ENCODE peak calls at places on chromosomes 13 and 19, in six cellular contexts. F is sigmoid colon, A is breast epithelium, K is caudate nucleus, D is uterus, J is stomach. Y is an unnamed sample.

GRCh38 chr19:18941628-18942354 is 774 bp upstream of the HOMER3 start:
- DNase-seq in F (no peak), A (no peak), K (no peak), D (no peak), J (no peak), Y (no peak)

GRCh38 chr13:66748712-66749111 is 481.4 kb downstream of the PCDH9 start:
- DNase-seq in F (no peak), A (no peak), K (no peak), D (no peak), J (no peak), Y (no peak)

GRCh38 chr13:99265823-99266426 is 7.7 kb upstream of the GPR18 start:
- DNase-seq in F (no peak), A (no peak), K (no peak), D (no peak), J (no peak), Y (no peak)

GRCh38 chr13:110444226-110444653 is 117.3 kb downstream of the RAB20 start:
- DNase-seq in F (peak; percentile 83), A (no peak), K (no peak), D (peak; percentile 36), J (no peak), Y (no peak)

GRCh38 chr19:14300281-14300680 is 81.0 kb upstream of the ADGRE5 start:
- DNase-seq in F (no peak), A (no peak), K (no peak), D (no peak), J (no peak), Y (no peak)

GRCh38 chr19:11642902-11643301 is 45.6 kb downstream of the ZNF627 start:
- DNase-seq in F (no peak), A (no peak), K (no peak), D (no peak), J (no peak), Y (no peak)

GRCh38 chr19:15035795-15036311 is 13.4 kb upstream of the CASP14 start:
- DNase-seq in F (no peak), A (no peak), K (no peak), D (no peak), J (no peak), Y (no peak)

GRCh38 chr19:28869459-28869858 is 343.5 kb downstream of the UQCRFS1 start:
- DNase-seq in F (no peak), A (no peak), K (no peak), D (no peak), J (no peak), Y (no peak)

GRCh38 chr13:102597029-102598015 is 536 bp downstream of the TPP2 start:
- DNase-seq in F (peak; percentile 68), A (no peak), K (peak; percentile 65), D (peak; percentile 32), J (no peak), Y (no peak)

GRCh38 chr19:35013820-35014754 is 14.0 kb downstream of the GRAMD1A start:
- DNase-seq in F (peak; percentile 64), A (no peak), K (no peak), D (no peak), J (no peak), Y (no peak)

GRCh38 chr19:48506138-48506733 is 5.4 kb downstream of the LMTK3 start:
- DNase-seq in F (no peak), A (no peak), K (no peak), D (no peak), J (no peak), Y (no peak)

GRCh38 chr19:16017138-16017490 is 59.2 kb upstream of the TPM4 start:
- DNase-seq in F (no peak), A (no peak), K (no peak), D (no peak), J (peak; percentile 17), Y (no peak)

GRCh38 chr19:28208745-28209144 is 1004.2 kb downstream of the UQCRFS1 start:
- DNase-seq in F (no peak), A (no peak), K (no peak), D (no peak), J (no peak), Y (no peak)

GRCh38 chr13:95660981-95661581 is 15.9 kb upstream of the DNAJC3 start:
- DNase-seq in F (no peak), A (no peak), K (no peak), D (no peak), J (no peak), Y (no peak)

GRCh38 chr19:35446194-35446593 is 1.9 kb upstream of the FFAR2 start:
- DNase-seq in F (no peak), A (no peak), K (no peak), D (no peak), J (no peak), Y (no peak)

GRCh38 chr19:33375760-33376159 is 2.3 kb downstream of the CEBPG start:
- DNase-seq in F (no peak), A (no peak), K (no peak), D (peak; percentile 61), J (no peak), Y (no peak)

GRCh38 chr19:45881909-45882528 is 3.9 kb downstream of the IRF2BP1 start:
- DNase-seq in F (no peak), A (no peak), K (no peak), D (no peak), J (peak; percentile 81), Y (no peak)

GRCh38 chr13:88107486-88108044 is 436.4 kb downstream of the SLITRK5 start:
- DNase-seq in F (no peak), A (no peak), K (no peak), D (no peak), J (no peak), Y (no peak)

GRCh38 chr19:13621413-13621812 is 115.1 kb upstream of the CACNA1A start:
- DNase-seq in F (no peak), A (peak; percentile 48), K (peak; percentile 11), D (no peak), J (no peak), Y (no peak)

GRCh38 chr13:49210669-49211068 is 9.5 kb upstream of the MLNR start:
- DNase-seq in F (no peak), A (no peak), K (no peak), D (no peak), J (no peak), Y (no peak)

GRCh38 chr19:6564393-6564792 is 26.6 kb downstream of the CD70 start:
- DNase-seq in F (no peak), A (no peak), K (no peak), D (no peak), J (no peak), Y (no peak)

GRCh38 chr13:20882206-20882605 is 20.3 kb downstream of the XPO4 start:
- DNase-seq in F (no peak), A (no peak), K (no peak), D (no peak), J (no peak), Y (no peak)

DNA sequence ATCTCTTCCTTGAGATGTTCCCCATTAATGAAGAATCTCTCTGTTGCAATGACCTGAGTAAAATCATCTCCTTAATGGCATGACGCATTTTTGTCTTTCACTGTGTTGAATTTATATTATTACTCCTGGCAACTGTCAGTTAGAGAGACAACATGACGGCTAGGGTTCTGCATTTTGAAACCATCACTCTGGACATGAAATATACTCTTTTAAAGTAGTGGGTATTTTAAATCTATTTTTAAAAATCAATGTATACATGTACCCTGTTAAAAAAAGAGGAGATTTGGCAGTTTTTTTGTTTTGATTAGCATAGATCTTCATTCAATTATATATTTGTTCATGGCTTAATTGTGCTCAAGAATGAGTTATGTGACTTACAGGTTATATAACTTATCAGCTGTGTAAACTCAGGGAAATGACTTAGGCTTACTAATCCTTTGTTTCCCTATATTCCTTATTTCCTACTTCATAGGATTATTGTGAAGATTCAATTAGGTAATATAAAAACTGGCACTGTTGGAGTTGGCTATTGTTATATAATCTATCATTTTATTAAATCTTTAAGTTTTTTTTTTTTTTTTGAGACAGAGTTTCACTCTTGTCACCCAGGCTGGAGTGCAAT is 632.0 kb upstream of the SPRY2 start:
- DNase-seq in F (no peak), A (no peak), K (no peak), D (no peak), J (no peak), Y (no peak)
- H3K27ac ChIP-seq in F (no peak overlapping the region), A (no peak overlapping the region), K (no peak overlapping the region), D (no peak overlapping the region), J (no peak overlapping the region), Y (no peak overlapping the region)

GRCh38 chr19:58477871-58478270 is 1.7 kb downstream of the ZNF446 start:
- DNase-seq in F (no peak), A (no peak), K (no peak), D (no peak), J (no peak), Y (no peak)

GRCh38 chr19:58475714-58476497 is at the start of gene ZNF446:
- DNase-seq in F (peak; percentile 99), A (peak; percentile 95), K (peak; percentile 97), D (peak; percentile 96), J (peak; percentile 97), Y (peak; percentile 98)

GRCh38 chr19:58474997-58475713 is 997 bp upstream of the ZNF446 start:
- DNase-seq in F (no peak), A (no peak), K (no peak), D (no peak), J (no peak), Y (no peak)

GRCh38 chr19:58476498-58477015 is 405 bp downstream of the ZNF446 start:
- DNase-seq in F (no peak), A (no peak), K (no peak), D (no peak), J (no peak), Y (no peak)

DNA sequence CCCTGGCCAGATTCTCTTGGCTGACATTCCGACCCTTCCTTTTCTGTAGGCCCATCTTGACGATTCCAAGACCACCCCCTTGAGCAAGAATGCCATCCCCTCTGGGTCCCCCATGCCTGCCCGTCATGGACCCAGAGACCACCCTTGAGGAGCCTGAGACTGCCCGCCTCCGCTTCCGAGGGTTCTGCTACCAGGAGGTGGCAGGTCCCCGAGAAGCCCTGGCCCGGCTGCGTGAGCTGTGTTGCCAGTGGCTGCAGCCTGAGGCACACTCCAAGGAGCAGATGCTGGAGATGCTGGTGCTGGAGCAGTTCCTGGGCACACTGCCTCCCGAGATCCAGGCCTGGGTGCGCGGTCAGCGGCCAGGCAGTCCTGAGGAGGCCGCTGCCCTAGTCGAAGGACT is 978 bp downstream of the ZNF446 start:
- DNase-seq in F (no peak), A (no peak), K (no peak), D (no peak), J (no peak), Y (no peak)
- H3K27ac ChIP-seq in F (peak overlapping the region; percentile 91), A (peak overlapping the region; percentile 97), K (peak overlapping the region; percentile 95), D (peak overlapping the region; percentile 84), J (peak overlapping the region; percentile 87), Y (no peak overlapping the region)

DNA sequence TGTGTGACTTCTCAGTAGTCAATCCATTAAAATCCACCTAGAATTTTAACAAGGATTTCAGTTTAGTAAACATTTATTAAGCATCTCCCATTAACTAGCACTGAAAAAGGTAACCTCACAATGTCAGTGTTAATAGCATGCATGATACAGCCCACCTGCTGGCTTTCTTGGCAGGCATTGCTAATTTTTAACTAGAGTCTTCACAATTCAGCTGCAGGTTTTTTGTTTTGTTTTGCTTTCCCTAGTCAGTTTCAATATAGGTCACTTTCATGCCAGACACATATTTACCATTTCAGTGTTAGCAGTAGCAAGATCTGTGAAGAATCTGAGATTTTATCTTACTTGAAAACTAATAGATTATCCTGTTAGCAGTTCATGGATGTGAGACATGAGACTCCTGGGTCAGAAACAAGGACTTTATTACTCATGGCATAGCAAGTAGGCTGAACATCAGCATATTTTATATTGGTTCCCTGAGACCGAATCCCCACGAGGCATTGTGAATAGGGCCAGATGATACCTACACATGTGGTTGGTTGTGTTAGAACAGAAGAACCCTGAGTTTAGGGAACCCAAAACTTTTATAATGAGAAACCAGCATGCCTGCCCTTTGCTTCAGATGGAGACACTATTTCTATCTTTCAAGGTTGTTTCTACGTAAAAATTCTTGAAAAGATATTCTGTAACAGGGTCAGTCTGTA is 198.0 kb upstream of the HTR2A start:
- DNase-seq in F (no peak), A (no peak), K (no peak), D (no peak), J (no peak), Y (no peak)
- H3K27ac ChIP-seq in F (no peak overlapping the region), A (no peak overlapping the region), K (no peak overlapping the region), D (no peak overlapping the region), J (no peak overlapping the region), Y (no peak overlapping the region)

GRCh38 chr13:32174366-32174765 is 140.8 kb downstream of the ZAR1L start:
- DNase-seq in F (no peak), A (no peak), K (no peak), D (no peak), J (no peak), Y (no peak)
- H3K27ac ChIP-seq in F (no peak overlapping the region), A (no peak overlapping the region), K (no peak overlapping the region), D (no peak overlapping the region), J (no peak overlapping the region), Y (no peak overlapping the region)